ENCODE peak calls at places on chromosomes 6 and 20, in nine cellular contexts. One of them, this sample, is unnamed.

GRCh38 chr6:33632603-33633039 is 11.5 kb downstream of the ITPR3 start:
- DNase-seq in HEK293T: peak; percentile 78
- DNase-seq in EL: peak; percentile 49
- DNase-seq in CD8-positive, alpha-beta T cell: peak; percentile 64
- DNase-seq in A549: peak; percentile 58
- DNase-seq in LoVo: peak; percentile 25
- DNase-seq in fibroblast of villous mesenchyme: no peak
- DNase-seq in M059J: peak; percentile 61
- DNase-seq in GM04504: no peak
- DNase-seq in this sample: no peak

GRCh38 chr6:148152244-148152643 is 190.4 kb upstream of the SASH1 start:
- DNase-seq in HEK293T: no peak
- DNase-seq in EL: no peak
- DNase-seq in CD8-positive, alpha-beta T cell: no peak
- DNase-seq in A549: no peak
- DNase-seq in LoVo: no peak
- DNase-seq in fibroblast of villous mesenchyme: no peak
- DNase-seq in M059J: no peak
- DNase-seq in GM04504: no peak
- DNase-seq in this sample: no peak

GRCh38 chr6:36934868-36935267 is 19.7 kb upstream of the PI16 start:
- DNase-seq in HEK293T: no peak
- DNase-seq in EL: no peak
- DNase-seq in CD8-positive, alpha-beta T cell: no peak
- DNase-seq in A549: no peak
- DNase-seq in LoVo: no peak
- DNase-seq in fibroblast of villous mesenchyme: no peak
- DNase-seq in M059J: peak; percentile 49
- DNase-seq in GM04504: no peak
- DNase-seq in this sample: no peak

GRCh38 chr6:82651845-82652333 is 288.3 kb downstream of the TPBG start:
- DNase-seq in HEK293T: no peak
- DNase-seq in EL: no peak
- DNase-seq in CD8-positive, alpha-beta T cell: no peak
- DNase-seq in A549: no peak
- DNase-seq in LoVo: no peak
- DNase-seq in fibroblast of villous mesenchyme: no peak
- DNase-seq in M059J: no peak
- DNase-seq in GM04504: no peak
- DNase-seq in this sample: no peak

GRCh38 chr20:64101731-64102621 is 5.4 kb downstream of the NPBWR2 start:
- DNase-seq in HEK293T: peak; percentile 92
- DNase-seq in EL: no peak
- DNase-seq in CD8-positive, alpha-beta T cell: peak; percentile 81
- DNase-seq in A549: peak; percentile 79
- DNase-seq in LoVo: peak; percentile 10
- DNase-seq in fibroblast of villous mesenchyme: peak; percentile 18
- DNase-seq in M059J: no peak
- DNase-seq in GM04504: no peak
- DNase-seq in this sample: peak; percentile 33

GRCh38 chr6:105400501-105400900 is 2.4 kb downstream of the PREP start:
- DNase-seq in HEK293T: no peak
- DNase-seq in EL: no peak
- DNase-seq in CD8-positive, alpha-beta T cell: no peak
- DNase-seq in A549: no peak
- DNase-seq in LoVo: no peak
- DNase-seq in fibroblast of villous mesenchyme: peak; percentile 12
- DNase-seq in M059J: no peak
- DNase-seq in GM04504: no peak
- DNase-seq in this sample: no peak

GRCh38 chr20:24981282-24981681 is 11.3 kb downstream of the APMAP start:
- DNase-seq in HEK293T: no peak
- DNase-seq in EL: no peak
- DNase-seq in CD8-positive, alpha-beta T cell: no peak
- DNase-seq in A549: no peak
- DNase-seq in LoVo: no peak
- DNase-seq in fibroblast of villous mesenchyme: no peak
- DNase-seq in M059J: no peak
- DNase-seq in GM04504: no peak
- DNase-seq in this sample: no peak

GRCh38 chr20:35947489-35947888 is 6.8 kb downstream of the SCAND1 start:
- DNase-seq in HEK293T: peak; percentile 45
- DNase-seq in EL: peak; percentile 20
- DNase-seq in CD8-positive, alpha-beta T cell: peak; percentile 29
- DNase-seq in A549: peak; percentile 55
- DNase-seq in LoVo: no peak
- DNase-seq in fibroblast of villous mesenchyme: peak; percentile 13
- DNase-seq in M059J: peak; percentile 46
- DNase-seq in GM04504: no peak
- DNase-seq in this sample: no peak

GRCh38 chr6:166612471-166612881 is 14.6 kb downstream of the RPS6KA2 start:
- DNase-seq in HEK293T: no peak
- DNase-seq in EL: no peak
- DNase-seq in CD8-positive, alpha-beta T cell: no peak
- DNase-seq in A549: no peak
- DNase-seq in LoVo: no peak
- DNase-seq in fibroblast of villous mesenchyme: no peak
- DNase-seq in M059J: no peak
- DNase-seq in GM04504: no peak
- DNase-seq in this sample: no peak

GRCh38 chr20:20096421-20096820 is 44.1 kb downstream of the CFAP61 start:
- DNase-seq in HEK293T: no peak
- DNase-seq in EL: no peak
- DNase-seq in CD8-positive, alpha-beta T cell: no peak
- DNase-seq in A549: no peak
- DNase-seq in LoVo: no peak
- DNase-seq in fibroblast of villous mesenchyme: no peak
- DNase-seq in M059J: no peak
- DNase-seq in GM04504: no peak
- DNase-seq in this sample: no peak